ENCODE peak calls at places on chromosomes 4 and X, in nine cellular contexts. One of them, this sample, is unnamed.

GRCh38 chrX:109485470-109486340 is 3.8 kb upstream of the GUCY2F start:
- DNase-seq in upper lobe of right lung: peak; percentile 58
- DNase-seq in IMR-90: peak; percentile 66
- DNase-seq in body of pancreas: peak; percentile 65
- DNase-seq in iPS DF 6.9: no peak
- DNase-seq in heart left ventricle: peak; percentile 31
- DNase-seq in lower lobe of right lung: peak; percentile 51
- DNase-seq in pancreas: peak; percentile 77
- DNase-seq in kidney: no peak
- DNase-seq in this sample: peak; percentile 50

GRCh38 chr4:102665527-102665926 is 95.2 kb downstream of the MANBA start:
- DNase-seq in pancreas: no peak
- DNase-seq in lower lobe of right lung: no peak
- DNase-seq in body of pancreas: no peak
- DNase-seq in iPS DF 6.9: no peak
- DNase-seq in kidney: no peak
- DNase-seq in IMR-90: peak; percentile 2
- DNase-seq in upper lobe of right lung: no peak
- DNase-seq in heart left ventricle: no peak
- DNase-seq in this sample: no peak

GRCh38 chr4:184168406-184169019 is 49.2 kb downstream of the ENPP6 start:
- DNase-seq in lower lobe of right lung: peak; percentile 83
- DNase-seq in iPS DF 6.9: no peak
- DNase-seq in IMR-90: peak; percentile 47
- DNase-seq in upper lobe of right lung: peak; percentile 87
- DNase-seq in kidney: peak; percentile 89
- DNase-seq in pancreas: peak; percentile 80
- DNase-seq in body of pancreas: peak; percentile 78
- DNase-seq in heart left ventricle: peak; percentile 79
- DNase-seq in this sample: peak; percentile 64

GRCh38 chrX:25017667-25018247 is 2.0 kb upstream of the ARX start:
- DNase-seq in lower lobe of right lung: no peak
- DNase-seq in upper lobe of right lung: no peak
- DNase-seq in iPS DF 6.9: no peak
- DNase-seq in IMR-90: no peak
- DNase-seq in heart left ventricle: no peak
- DNase-seq in pancreas: no peak
- DNase-seq in body of pancreas: no peak
- DNase-seq in kidney: no peak
- DNase-seq in this sample: no peak

GRCh38 chr4:19135886-19136633 is 1114.5 kb upstream of the LCORL start:
- DNase-seq in upper lobe of right lung: no peak
- DNase-seq in body of pancreas: no peak
- DNase-seq in pancreas: no peak
- DNase-seq in kidney: no peak
- DNase-seq in heart left ventricle: no peak
- DNase-seq in lower lobe of right lung: no peak
- DNase-seq in iPS DF 6.9: no peak
- DNase-seq in IMR-90: no peak
- DNase-seq in this sample: no peak

GRCh38 chr4:123390846-123391456 is 5.6 kb upstream of the SPRY1 start:
- DNase-seq in heart left ventricle: no peak
- DNase-seq in iPS DF 6.9: no peak
- DNase-seq in upper lobe of right lung: no peak
- DNase-seq in kidney: no peak
- DNase-seq in IMR-90: peak; percentile 32
- DNase-seq in pancreas: no peak
- DNase-seq in lower lobe of right lung: no peak
- DNase-seq in body of pancreas: no peak
- DNase-seq in this sample: no peak

GRCh38 chr4:101790521-101791188 is at the start of gene BANK1:
- DNase-seq in IMR-90: peak; percentile 2
- DNase-seq in body of pancreas: peak; percentile 32
- DNase-seq in upper lobe of right lung: peak; percentile 86
- DNase-seq in heart left ventricle: peak; percentile 29
- DNase-seq in iPS DF 6.9: peak; percentile 37
- DNase-seq in kidney: peak; percentile 82
- DNase-seq in pancreas: peak; percentile 27
- DNase-seq in lower lobe of right lung: peak; percentile 71
- DNase-seq in this sample: peak; percentile 6

GRCh38 chr4:89889289-89889688 is 5.4 kb upstream of the MMRN1 start:
- DNase-seq in IMR-90: no peak
- DNase-seq in body of pancreas: no peak
- DNase-seq in lower lobe of right lung: peak; percentile 30
- DNase-seq in pancreas: no peak
- DNase-seq in kidney: no peak
- DNase-seq in heart left ventricle: no peak
- DNase-seq in iPS DF 6.9: no peak
- DNase-seq in upper lobe of right lung: no peak
- DNase-seq in this sample: peak; percentile 17

GRCh38 chrX:3743821-3744439 is 30.5 kb upstream of the PRKX start:
- DNase-seq in IMR-90: no peak
- DNase-seq in kidney: no peak
- DNase-seq in lower lobe of right lung: no peak
- DNase-seq in heart left ventricle: no peak
- DNase-seq in upper lobe of right lung: no peak
- DNase-seq in body of pancreas: no peak
- DNase-seq in pancreas: no peak
- DNase-seq in iPS DF 6.9: no peak
- DNase-seq in this sample: no peak

GRCh38 chr4:21948347-21949072 is at the start of gene KCNIP4:
- DNase-seq in iPS DF 6.9: no peak
- DNase-seq in upper lobe of right lung: peak; percentile 51
- DNase-seq in IMR-90: no peak
- DNase-seq in heart left ventricle: no peak
- DNase-seq in lower lobe of right lung: no peak
- DNase-seq in body of pancreas: no peak
- DNase-seq in pancreas: peak; percentile 6
- DNase-seq in kidney: peak; percentile 55
- DNase-seq in this sample: no peak

GRCh38 chr4:54781771-54782170 is 124.0 kb downstream of the KIT start:
- DNase-seq in IMR-90: no peak
- DNase-seq in kidney: peak; percentile 63
- DNase-seq in body of pancreas: no peak
- DNase-seq in pancreas: peak; percentile 12
- DNase-seq in heart left ventricle: peak; percentile 41
- DNase-seq in upper lobe of right lung: no peak
- DNase-seq in lower lobe of right lung: no peak
- DNase-seq in iPS DF 6.9: no peak
- DNase-seq in this sample: peak; percentile 45

GRCh38 chr4:7630559-7631287 is 196.0 kb upstream of the PSAPL1 start:
- DNase-seq in body of pancreas: peak; percentile 23
- DNase-seq in lower lobe of right lung: peak; percentile 50
- DNase-seq in kidney: peak; percentile 23
- DNase-seq in upper lobe of right lung: no peak
- DNase-seq in iPS DF 6.9: no peak
- DNase-seq in pancreas: no peak
- DNase-seq in heart left ventricle: peak; percentile 87
- DNase-seq in IMR-90: peak; percentile 89
- DNase-seq in this sample: peak; percentile 87

GRCh38 chr4:7857238-7857701 is 82.4 kb downstream of the AFAP1 start:
- DNase-seq in IMR-90: peak; percentile 99
- DNase-seq in kidney: no peak
- DNase-seq in lower lobe of right lung: no peak
- DNase-seq in pancreas: no peak
- DNase-seq in heart left ventricle: peak; percentile 63
- DNase-seq in body of pancreas: no peak
- DNase-seq in iPS DF 6.9: no peak
- DNase-seq in upper lobe of right lung: no peak
- DNase-seq in this sample: no peak

GRCh38 chr4:31620476-31620875 is 900.3 kb downstream of the PCDH7 start:
- DNase-seq in IMR-90: no peak
- DNase-seq in kidney: no peak
- DNase-seq in lower lobe of right lung: no peak
- DNase-seq in upper lobe of right lung: no peak
- DNase-seq in heart left ventricle: no peak
- DNase-seq in body of pancreas: no peak
- DNase-seq in iPS DF 6.9: no peak
- DNase-seq in pancreas: no peak
- DNase-seq in this sample: no peak

GRCh38 chrX:103918584-103919335 is 43.7 kb upstream of the TMSB15B start:
- DNase-seq in iPS DF 6.9: no peak
- DNase-seq in heart left ventricle: peak; percentile 69
- DNase-seq in lower lobe of right lung: peak; percentile 70
- DNase-seq in kidney: peak; percentile 82
- DNase-seq in body of pancreas: peak; percentile 35
- DNase-seq in upper lobe of right lung: peak; percentile 78
- DNase-seq in IMR-90: peak; percentile 59
- DNase-seq in pancreas: peak; percentile 40
- DNase-seq in this sample: peak; percentile 48

GRCh38 chr4:6706173-6706572 is 3.5 kb downstream of the MRFAP1L1 start:
- DNase-seq in heart left ventricle: no peak
- DNase-seq in body of pancreas: no peak
- DNase-seq in upper lobe of right lung: no peak
- DNase-seq in iPS DF 6.9: no peak
- DNase-seq in lower lobe of right lung: no peak
- DNase-seq in pancreas: no peak
- DNase-seq in kidney: no peak
- DNase-seq in IMR-90: no peak
- DNase-seq in this sample: no peak

GRCh38 chrX:3435057-3435456 is 88.6 kb upstream of the MXRA5 start:
- DNase-seq in kidney: no peak
- DNase-seq in heart left ventricle: no peak
- DNase-seq in lower lobe of right lung: no peak
- DNase-seq in pancreas: no peak
- DNase-seq in upper lobe of right lung: no peak
- DNase-seq in IMR-90: no peak
- DNase-seq in body of pancreas: no peak
- DNase-seq in iPS DF 6.9: no peak
- DNase-seq in this sample: no peak

GRCh38 chr4:7798215-7798995 is 141.3 kb downstream of the AFAP1 start:
- DNase-seq in IMR-90: peak; percentile 82
- DNase-seq in lower lobe of right lung: no peak
- DNase-seq in heart left ventricle: no peak
- DNase-seq in iPS DF 6.9: no peak
- DNase-seq in body of pancreas: no peak
- DNase-seq in upper lobe of right lung: no peak
- DNase-seq in kidney: no peak
- DNase-seq in pancreas: no peak
- DNase-seq in this sample: no peak

GRCh38 chr4:145766273-145766672 is 86.3 kb downstream of the C4orf51 start:
- DNase-seq in lower lobe of right lung: no peak
- DNase-seq in kidney: no peak
- DNase-seq in IMR-90: no peak
- DNase-seq in pancreas: no peak
- DNase-seq in heart left ventricle: no peak
- DNase-seq in upper lobe of right lung: no peak
- DNase-seq in body of pancreas: no peak
- DNase-seq in iPS DF 6.9: no peak
- DNase-seq in this sample: no peak
- H3K36me3 ChIP-seq in lower lobe of right lung: peaks cover 32% of the 10 kb centered on the region
- H3K36me3 ChIP-seq in kidney: peaks cover 9% of the 10 kb centered on the region
- H3K36me3 ChIP-seq in IMR-90: peaks cover 30% of the 10 kb centered on the region
- H3K36me3 ChIP-seq in pancreas: no peaks in the 10 kb centered on the region
- H3K36me3 ChIP-seq in heart left ventricle: peaks cover 5% of the 10 kb centered on the region
- H3K36me3 ChIP-seq in upper lobe of right lung: peaks cover 12% of the 10 kb centered on the region
- H3K36me3 ChIP-seq in body of pancreas: peaks cover 2% of the 10 kb centered on the region
- H3K36me3 ChIP-seq in iPS DF 6.9: peaks cover 21% of the 10 kb centered on the region
- H3K36me3 ChIP-seq in this sample: no peaks in the 10 kb centered on the region

GRCh38 chrX:350534-351321 is 32.1 kb upstream of the GTPBP6 start:
- DNase-seq in body of pancreas: no peak
- DNase-seq in lower lobe of right lung: peak; percentile 39
- DNase-seq in heart left ventricle: peak; percentile 15
- DNase-seq in iPS DF 6.9: no peak
- DNase-seq in kidney: peak; percentile 65
- DNase-seq in pancreas: no peak
- DNase-seq in IMR-90: no peak
- DNase-seq in upper lobe of right lung: peak; percentile 61
- DNase-seq in this sample: no peak
- H3K36me3 ChIP-seq in body of pancreas: no peaks in the 10 kb centered on the region
- H3K36me3 ChIP-seq in lower lobe of right lung: no peaks in the 10 kb centered on the region
- H3K36me3 ChIP-seq in heart left ventricle: no peaks in the 10 kb centered on the region
- H3K36me3 ChIP-seq in iPS DF 6.9: peaks cover 18% of the 10 kb centered on the region
- H3K36me3 ChIP-seq in kidney: no peaks in the 10 kb centered on the region
- H3K36me3 ChIP-seq in pancreas: no peaks in the 10 kb centered on the region
- H3K36me3 ChIP-seq in IMR-90: peaks cover 9% of the 10 kb centered on the region
- H3K36me3 ChIP-seq in upper lobe of right lung: no peaks in the 10 kb centered on the region
- H3K36me3 ChIP-seq in this sample: no peaks in the 10 kb centered on the region

GRCh38 chrX:50629774-50630173 is 159.1 kb upstream of the DGKK start:
- DNase-seq in lower lobe of right lung: no peak
- DNase-seq in kidney: no peak
- DNase-seq in iPS DF 6.9: no peak
- DNase-seq in IMR-90: no peak
- DNase-seq in pancreas: no peak
- DNase-seq in upper lobe of right lung: no peak
- DNase-seq in heart left ventricle: no peak
- DNase-seq in body of pancreas: no peak
- DNase-seq in this sample: no peak
- H3K36me3 ChIP-seq in lower lobe of right lung: peaks cover 2% of the 10 kb centered on the region
- H3K36me3 ChIP-seq in kidney: peaks cover 1% of the 10 kb centered on the region
- H3K36me3 ChIP-seq in iPS DF 6.9: no peaks in the 10 kb centered on the region
- H3K36me3 ChIP-seq in IMR-90: no peaks in the 10 kb centered on the region
- H3K36me3 ChIP-seq in pancreas: no peaks in the 10 kb centered on the region
- H3K36me3 ChIP-seq in upper lobe of right lung: no peaks in the 10 kb centered on the region
- H3K36me3 ChIP-seq in heart left ventricle: no peaks in the 10 kb centered on the region
- H3K36me3 ChIP-seq in body of pancreas: no peaks in the 10 kb centered on the region
- H3K36me3 ChIP-seq in this sample: peaks cover 14% of the 10 kb centered on the region

GRCh38 chr4:178387756-178388155 is 945.5 kb upstream of the AGA start:
- DNase-seq in lower lobe of right lung: no peak
- DNase-seq in upper lobe of right lung: no peak
- DNase-seq in pancreas: no peak
- DNase-seq in heart left ventricle: no peak
- DNase-seq in body of pancreas: no peak
- DNase-seq in IMR-90: peak; percentile 1
- DNase-seq in iPS DF 6.9: no peak
- DNase-seq in kidney: no peak
- DNase-seq in this sample: no peak
- H3K36me3 ChIP-seq in lower lobe of right lung: no peaks in the 10 kb centered on the region
- H3K36me3 ChIP-seq in upper lobe of right lung: no peaks in the 10 kb centered on the region
- H3K36me3 ChIP-seq in pancreas: no peaks in the 10 kb centered on the region
- H3K36me3 ChIP-seq in heart left ventricle: no peaks in the 10 kb centered on the region
- H3K36me3 ChIP-seq in body of pancreas: no peaks in the 10 kb centered on the region
- H3K36me3 ChIP-seq in IMR-90: no peaks in the 10 kb centered on the region
- H3K36me3 ChIP-seq in iPS DF 6.9: no peaks in the 10 kb centered on the region
- H3K36me3 ChIP-seq in kidney: no peaks in the 10 kb centered on the region
- H3K36me3 ChIP-seq in this sample: no peaks in the 10 kb centered on the region

DNA sequence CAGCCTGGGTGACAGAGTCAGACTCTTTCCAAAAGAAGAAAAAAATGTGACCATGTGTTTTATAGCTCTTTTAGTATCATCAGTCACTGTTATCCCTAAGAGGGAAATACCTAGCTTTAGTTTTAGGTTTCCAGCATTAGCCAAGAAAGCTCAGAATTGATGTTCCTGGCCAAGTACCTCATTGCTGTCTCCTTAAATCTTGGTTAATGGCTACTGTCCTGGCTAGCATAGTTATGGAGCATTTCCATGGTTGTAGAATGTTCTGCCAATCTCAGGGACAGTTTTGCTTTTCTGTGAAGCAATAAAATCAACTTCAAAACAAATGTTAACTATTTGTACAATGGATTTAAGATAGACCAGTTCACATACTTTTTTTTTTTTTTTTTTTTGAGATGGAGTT is 74.4 kb downstream of the HTT start:
- DNase-seq in pancreas: no peak
- DNase-seq in IMR-90: no peak
- DNase-seq in heart left ventricle: no peak
- DNase-seq in iPS DF 6.9: no peak
- DNase-seq in upper lobe of right lung: no peak
- DNase-seq in kidney: no peak
- DNase-seq in body of pancreas: no peak
- DNase-seq in lower lobe of right lung: no peak
- DNase-seq in this sample: no peak
- H3K36me3 ChIP-seq in pancreas: peaks cover 24% of the 10 kb centered on the region
- H3K36me3 ChIP-seq in IMR-90: peaks cover 48% of the 10 kb centered on the region
- H3K36me3 ChIP-seq in heart left ventricle: peaks cover 25% of the 10 kb centered on the region
- H3K36me3 ChIP-seq in iPS DF 6.9: peaks cover 14% of the 10 kb centered on the region
- H3K36me3 ChIP-seq in upper lobe of right lung: peaks cover 84% of the 10 kb centered on the region
- H3K36me3 ChIP-seq in kidney: peaks cover 36% of the 10 kb centered on the region
- H3K36me3 ChIP-seq in body of pancreas: peaks cover 15% of the 10 kb centered on the region
- H3K36me3 ChIP-seq in lower lobe of right lung: peaks cover 99% of the 10 kb centered on the region
- H3K36me3 ChIP-seq in this sample: peaks cover 100% of the 10 kb centered on the region